ENCODE peak calls at places on chromosomes 6 and 20, in nine cellular contexts. One of them, this sample, is unnamed.

GRCh38 chr6:33080127-33081089 is 4.6 kb downstream of the HLA-DPB1 start:
- DNase-seq in fibroblast of the aortic adventitia: peak; percentile 14
- DNase-seq in GM20000: peak; percentile 48
- DNase-seq in RWPE1: no peak
- DNase-seq in Panc1: no peak
- DNase-seq in mucosa of descending colon: peak; percentile 24
- DNase-seq in brain microvascular endothelial cell: peak; percentile 77
- DNase-seq in uterus: peak; percentile 79
- DNase-seq in fibroblast of pulmonary artery: peak; percentile 27
- DNase-seq in this sample: peak; percentile 31

GRCh38 chr6:119158057-119158848 is 79.8 kb upstream of the FAM184A start:
- DNase-seq in fibroblast of the aortic adventitia: peak; percentile 98
- DNase-seq in GM20000: no peak
- DNase-seq in RWPE1: no peak
- DNase-seq in Panc1: no peak
- DNase-seq in mucosa of descending colon: peak; percentile 19
- DNase-seq in brain microvascular endothelial cell: no peak
- DNase-seq in uterus: peak; percentile 68
- DNase-seq in fibroblast of pulmonary artery: peak; percentile 59
- DNase-seq in this sample: no peak

GRCh38 chr6:13462380-13463326 is 24.7 kb downstream of the GFOD1 start:
- DNase-seq in fibroblast of the aortic adventitia: peak; percentile 26
- DNase-seq in GM20000: no peak
- DNase-seq in RWPE1: no peak
- DNase-seq in Panc1: no peak
- DNase-seq in mucosa of descending colon: no peak
- DNase-seq in brain microvascular endothelial cell: no peak
- DNase-seq in uterus: no peak
- DNase-seq in fibroblast of pulmonary artery: no peak
- DNase-seq in this sample: no peak

GRCh38 chr6:80217799-80218198 is 111.3 kb downstream of the BCKDHB start:
- DNase-seq in fibroblast of the aortic adventitia: peak; percentile 4
- DNase-seq in GM20000: no peak
- DNase-seq in RWPE1: no peak
- DNase-seq in Panc1: no peak
- DNase-seq in mucosa of descending colon: no peak
- DNase-seq in brain microvascular endothelial cell: no peak
- DNase-seq in uterus: no peak
- DNase-seq in fibroblast of pulmonary artery: no peak
- DNase-seq in this sample: no peak

GRCh38 chr20:10715035-10715434 is 41.2 kb upstream of the JAG1 start:
- DNase-seq in fibroblast of the aortic adventitia: peak; percentile 31
- DNase-seq in GM20000: no peak
- DNase-seq in RWPE1: peak; percentile 64
- DNase-seq in Panc1: no peak
- DNase-seq in mucosa of descending colon: no peak
- DNase-seq in brain microvascular endothelial cell: peak; percentile 68
- DNase-seq in uterus: no peak
- DNase-seq in fibroblast of pulmonary artery: peak; percentile 47
- DNase-seq in this sample: no peak

GRCh38 chr20:38123021-38123587 is 42.0 kb downstream of the TGM2 start:
- DNase-seq in fibroblast of the aortic adventitia: peak; percentile 83
- DNase-seq in GM20000: no peak
- DNase-seq in RWPE1: no peak
- DNase-seq in Panc1: no peak
- DNase-seq in mucosa of descending colon: no peak
- DNase-seq in brain microvascular endothelial cell: no peak
- DNase-seq in uterus: peak; percentile 18
- DNase-seq in fibroblast of pulmonary artery: peak; percentile 59
- DNase-seq in this sample: no peak

GRCh38 chr6:22068561-22069346 is 228.1 kb downstream of the PRL start:
- DNase-seq in fibroblast of the aortic adventitia: no peak
- DNase-seq in GM20000: peak; percentile 11
- DNase-seq in RWPE1: no peak
- DNase-seq in Panc1: no peak
- DNase-seq in mucosa of descending colon: no peak
- DNase-seq in brain microvascular endothelial cell: no peak
- DNase-seq in uterus: no peak
- DNase-seq in fibroblast of pulmonary artery: no peak
- DNase-seq in this sample: peak; percentile 48

GRCh38 chr20:17059465-17059864 is 167.4 kb upstream of the PCSK2 start:
- DNase-seq in fibroblast of the aortic adventitia: no peak
- DNase-seq in GM20000: no peak
- DNase-seq in RWPE1: no peak
- DNase-seq in Panc1: no peak
- DNase-seq in mucosa of descending colon: no peak
- DNase-seq in brain microvascular endothelial cell: peak; percentile 1
- DNase-seq in uterus: no peak
- DNase-seq in fibroblast of pulmonary artery: no peak
- DNase-seq in this sample: no peak

GRCh38 chr6:54624216-54624615 is 222.4 kb upstream of the FAM83B start:
- DNase-seq in fibroblast of the aortic adventitia: no peak
- DNase-seq in GM20000: no peak
- DNase-seq in RWPE1: no peak
- DNase-seq in Panc1: no peak
- DNase-seq in mucosa of descending colon: no peak
- DNase-seq in brain microvascular endothelial cell: no peak
- DNase-seq in uterus: no peak
- DNase-seq in fibroblast of pulmonary artery: no peak
- DNase-seq in this sample: no peak

GRCh38 chr6:312704-313485 is 20.6 kb downstream of the DUSP22 start:
- DNase-seq in fibroblast of the aortic adventitia: no peak
- DNase-seq in GM20000: no peak
- DNase-seq in RWPE1: no peak
- DNase-seq in Panc1: no peak
- DNase-seq in mucosa of descending colon: no peak
- DNase-seq in brain microvascular endothelial cell: no peak
- DNase-seq in uterus: no peak
- DNase-seq in fibroblast of pulmonary artery: no peak
- DNase-seq in this sample: no peak

GRCh38 chr20:7516631-7517051 is 423.6 kb downstream of the HAO1 start:
- DNase-seq in fibroblast of the aortic adventitia: peak; percentile 5
- DNase-seq in GM20000: no peak
- DNase-seq in RWPE1: no peak
- DNase-seq in Panc1: no peak
- DNase-seq in mucosa of descending colon: no peak
- DNase-seq in brain microvascular endothelial cell: no peak
- DNase-seq in uterus: no peak
- DNase-seq in fibroblast of pulmonary artery: no peak
- DNase-seq in this sample: no peak

GRCh38 chr6:108502826-108503225 is 57.9 kb upstream of the FOXO3 start:
- DNase-seq in fibroblast of the aortic adventitia: no peak
- DNase-seq in GM20000: no peak
- DNase-seq in RWPE1: no peak
- DNase-seq in Panc1: no peak
- DNase-seq in mucosa of descending colon: no peak
- DNase-seq in brain microvascular endothelial cell: no peak
- DNase-seq in uterus: no peak
- DNase-seq in fibroblast of pulmonary artery: no peak
- DNase-seq in this sample: no peak

GRCh38 chr6:156175971-156176421 is 601.2 kb upstream of the ARID1B start:
- DNase-seq in fibroblast of the aortic adventitia: no peak
- DNase-seq in GM20000: no peak
- DNase-seq in RWPE1: no peak
- DNase-seq in Panc1: no peak
- DNase-seq in mucosa of descending colon: peak; percentile 11
- DNase-seq in brain microvascular endothelial cell: no peak
- DNase-seq in uterus: peak; percentile 36
- DNase-seq in fibroblast of pulmonary artery: no peak
- DNase-seq in this sample: no peak

GRCh38 chr6:120874422-120874821 is 459.9 kb downstream of the TBC1D32 start:
- DNase-seq in fibroblast of the aortic adventitia: no peak
- DNase-seq in GM20000: no peak
- DNase-seq in RWPE1: no peak
- DNase-seq in Panc1: no peak
- DNase-seq in mucosa of descending colon: no peak
- DNase-seq in brain microvascular endothelial cell: no peak
- DNase-seq in uterus: no peak
- DNase-seq in fibroblast of pulmonary artery: no peak
- DNase-seq in this sample: no peak

GRCh38 chr20:50980851-50981713 is 22.5 kb downstream of the MOCS3 start:
- DNase-seq in fibroblast of the aortic adventitia: peak; percentile 71
- DNase-seq in GM20000: peak; percentile 67
- DNase-seq in RWPE1: peak; percentile 64
- DNase-seq in Panc1: no peak
- DNase-seq in mucosa of descending colon: peak; percentile 68
- DNase-seq in brain microvascular endothelial cell: peak; percentile 68
- DNase-seq in uterus: peak; percentile 44
- DNase-seq in fibroblast of pulmonary artery: peak; percentile 75
- DNase-seq in this sample: peak; percentile 80

GRCh38 chr20:50982372-50982771 is 23.8 kb downstream of the MOCS3 start:
- DNase-seq in fibroblast of the aortic adventitia: peak; percentile 62
- DNase-seq in GM20000: no peak
- DNase-seq in RWPE1: peak; percentile 95
- DNase-seq in Panc1: no peak
- DNase-seq in mucosa of descending colon: peak; percentile 78
- DNase-seq in brain microvascular endothelial cell: peak; percentile 91
- DNase-seq in uterus: no peak
- DNase-seq in fibroblast of pulmonary artery: peak; percentile 51
- DNase-seq in this sample: peak; percentile 29

GRCh38 chr20:50977066-50978045 is 18.7 kb downstream of the MOCS3 start:
- DNase-seq in fibroblast of the aortic adventitia: no peak
- DNase-seq in GM20000: no peak
- DNase-seq in RWPE1: no peak
- DNase-seq in Panc1: no peak
- DNase-seq in mucosa of descending colon: no peak
- DNase-seq in brain microvascular endothelial cell: no peak
- DNase-seq in uterus: no peak
- DNase-seq in fibroblast of pulmonary artery: no peak
- DNase-seq in this sample: no peak

GRCh38 chr20:50980071-50980681 is 21.6 kb downstream of the MOCS3 start:
- DNase-seq in fibroblast of the aortic adventitia: peak; percentile 98
- DNase-seq in GM20000: no peak
- DNase-seq in RWPE1: peak; percentile 99
- DNase-seq in Panc1: peak; percentile 99
- DNase-seq in mucosa of descending colon: no peak
- DNase-seq in brain microvascular endothelial cell: peak; percentile 99
- DNase-seq in uterus: no peak
- DNase-seq in fibroblast of pulmonary artery: peak; percentile 98
- DNase-seq in this sample: peak; percentile 71

DNA sequence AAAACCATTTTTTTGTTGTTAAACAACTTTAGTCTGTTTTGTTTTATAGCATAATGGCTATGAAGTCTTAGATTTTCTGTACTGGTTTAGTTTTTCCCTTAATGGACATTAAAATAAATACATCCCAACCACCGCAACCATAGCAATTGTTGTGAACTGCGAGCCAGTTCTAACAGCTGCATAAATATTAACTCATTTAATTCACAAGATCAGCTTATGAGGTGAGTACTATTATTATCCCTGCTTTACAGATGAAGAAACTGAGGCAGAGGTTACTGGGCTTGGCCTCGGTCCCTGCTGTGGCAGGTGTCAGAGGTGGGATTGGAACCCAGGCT is 23.1 kb downstream of the MOCS3 start:
- DNase-seq in fibroblast of the aortic adventitia: no peak
- DNase-seq in GM20000: no peak
- DNase-seq in RWPE1: no peak
- DNase-seq in Panc1: no peak
- DNase-seq in mucosa of descending colon: no peak
- DNase-seq in brain microvascular endothelial cell: no peak
- DNase-seq in uterus: no peak
- DNase-seq in fibroblast of pulmonary artery: no peak
- DNase-seq in this sample: no peak
- TF ChIP-seq CTCF in fibroblast of the aortic adventitia: no peak
- TF ChIP-seq CTCF in GM20000: no peak
- TF ChIP-seq CTCF in RWPE1: peak; percentile 41
- TF ChIP-seq CTCF in Panc1: peak; percentile 63
- TF ChIP-seq CTCF in mucosa of descending colon: no peak
- TF ChIP-seq CTCF in brain microvascular endothelial cell: no peak
- TF ChIP-seq CTCF in uterus: no peak
- TF ChIP-seq CTCF in fibroblast of pulmonary artery: no peak
- TF ChIP-seq CTCF in this sample: peak; percentile 8

DNA sequence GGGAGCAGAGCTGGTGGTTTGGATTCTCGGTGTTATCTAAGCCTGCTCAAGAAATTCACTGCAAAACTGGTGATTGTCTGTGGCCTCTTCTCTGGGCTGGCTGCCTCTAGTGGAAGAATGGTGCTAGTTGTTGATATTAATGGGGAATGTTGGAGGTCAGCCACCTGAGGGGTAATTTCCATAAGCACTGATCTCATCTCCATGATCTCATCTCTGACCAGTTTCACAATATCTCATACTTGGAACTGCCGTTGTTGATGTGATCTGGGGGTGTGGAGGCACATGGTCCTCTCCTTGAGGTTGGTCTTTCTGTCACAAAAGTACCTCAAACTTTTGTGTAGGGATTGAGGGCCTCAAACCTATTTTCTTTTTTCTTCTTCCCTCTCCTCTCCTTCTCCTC is 102.6 kb downstream of the CD109 start:
- DNase-seq in fibroblast of the aortic adventitia: peak; percentile 96
- DNase-seq in GM20000: peak; percentile 58
- DNase-seq in RWPE1: peak; percentile 58
- DNase-seq in Panc1: no peak
- DNase-seq in mucosa of descending colon: peak; percentile 30
- DNase-seq in brain microvascular endothelial cell: peak; percentile 93
- DNase-seq in uterus: peak; percentile 83
- DNase-seq in fibroblast of pulmonary artery: peak; percentile 92
- DNase-seq in this sample: peak; percentile 46
- TF ChIP-seq CTCF in fibroblast of the aortic adventitia: peak; percentile 75
- TF ChIP-seq CTCF in GM20000: no peak
- TF ChIP-seq CTCF in RWPE1: no peak
- TF ChIP-seq CTCF in Panc1: peak; percentile 25
- TF ChIP-seq CTCF in mucosa of descending colon: no peak
- TF ChIP-seq CTCF in brain microvascular endothelial cell: peak; percentile 74
- TF ChIP-seq CTCF in uterus: no peak
- TF ChIP-seq CTCF in fibroblast of pulmonary artery: peak; percentile 51
- TF ChIP-seq CTCF in this sample: peak; percentile 31

GRCh38 chr20:5372371-5372770 is 55.6 kb upstream of the PROKR2 start:
- DNase-seq in fibroblast of the aortic adventitia: no peak
- DNase-seq in GM20000: no peak
- DNase-seq in RWPE1: no peak
- DNase-seq in Panc1: no peak
- DNase-seq in mucosa of descending colon: no peak
- DNase-seq in brain microvascular endothelial cell: no peak
- DNase-seq in uterus: no peak
- DNase-seq in fibroblast of pulmonary artery: no peak
- DNase-seq in this sample: no peak

GRCh38 chr20:5377484-5377883 is 60.7 kb upstream of the PROKR2 start:
- DNase-seq in fibroblast of the aortic adventitia: no peak
- DNase-seq in GM20000: no peak
- DNase-seq in RWPE1: no peak
- DNase-seq in Panc1: no peak
- DNase-seq in mucosa of descending colon: no peak
- DNase-seq in brain microvascular endothelial cell: no peak
- DNase-seq in uterus: no peak
- DNase-seq in fibroblast of pulmonary artery: no peak
- DNase-seq in this sample: no peak

GRCh38 chr20:5376228-5376627 is 59.5 kb upstream of the PROKR2 start:
- DNase-seq in fibroblast of the aortic adventitia: no peak
- DNase-seq in GM20000: no peak
- DNase-seq in RWPE1: no peak
- DNase-seq in Panc1: no peak
- DNase-seq in mucosa of descending colon: no peak
- DNase-seq in brain microvascular endothelial cell: no peak
- DNase-seq in uterus: no peak
- DNase-seq in fibroblast of pulmonary artery: no peak
- DNase-seq in this sample: no peak
- TF ChIP-seq CTCF in fibroblast of the aortic adventitia: no peak
- TF ChIP-seq CTCF in GM20000: no peak
- TF ChIP-seq CTCF in RWPE1: no peak
- TF ChIP-seq CTCF in Panc1: no peak
- TF ChIP-seq CTCF in mucosa of descending colon: no peak
- TF ChIP-seq CTCF in brain microvascular endothelial cell: no peak
- TF ChIP-seq CTCF in uterus: no peak
- TF ChIP-seq CTCF in fibroblast of pulmonary artery: no peak
- TF ChIP-seq CTCF in this sample: no peak

GRCh38 chr20:25352746-25353145 is 37.9 kb downstream of the ABHD12 start:
- DNase-seq in fibroblast of the aortic adventitia: no peak
- DNase-seq in GM20000: no peak
- DNase-seq in RWPE1: no peak
- DNase-seq in Panc1: no peak
- DNase-seq in mucosa of descending colon: no peak
- DNase-seq in brain microvascular endothelial cell: no peak
- DNase-seq in uterus: no peak
- DNase-seq in fibroblast of pulmonary artery: no peak
- DNase-seq in this sample: no peak
- TF ChIP-seq CTCF in fibroblast of the aortic adventitia: no peak
- TF ChIP-seq CTCF in GM20000: no peak
- TF ChIP-seq CTCF in RWPE1: no peak
- TF ChIP-seq CTCF in Panc1: no peak
- TF ChIP-seq CTCF in mucosa of descending colon: no peak
- TF ChIP-seq CTCF in brain microvascular endothelial cell: no peak
- TF ChIP-seq CTCF in uterus: no peak
- TF ChIP-seq CTCF in fibroblast of pulmonary artery: no peak
- TF ChIP-seq CTCF in this sample: no peak

This sample was measured in activated CD8-positive, alpha-beta T cell treated with anti-CD3 and anti-CD28 coated beads for 36 hours.